ENCODE peak calls at places on chromosome 2, in four cellular contexts. One of them, this sample, is unnamed.

GRCh38 chr2:148969585-148970180 is 68.8 kb upstream of the LYPD6B start:
- DNase-seq in mesendoderm: no peak
- DNase-seq in H1: no peak
- DNase-seq in H9: no peak
- DNase-seq in this sample: no peak

GRCh38 chr2:148674063-148675020 is 29.8 kb downstream of the EPC2 start:
- DNase-seq in mesendoderm: peak; percentile 78
- DNase-seq in H9: peak; percentile 54
- DNase-seq in H1: peak; percentile 67
- DNase-seq in this sample: peak; percentile 19

GRCh38 chr2:59413751-59414570 is 1139.5 kb downstream of the BCL11A start:
- DNase-seq in H9: no peak
- DNase-seq in H1: peak; percentile 43
- DNase-seq in mesendoderm: no peak
- DNase-seq in this sample: no peak

GRCh38 chr2:68877079-68877772 is 6.0 kb upstream of the BMP10 start:
- DNase-seq in mesendoderm: peak; percentile 77
- DNase-seq in H9: no peak
- DNase-seq in H1: no peak
- DNase-seq in this sample: no peak

GRCh38 chr2:128396946-128397345 is 78.3 kb upstream of the HS6ST1 start:
- DNase-seq in H1: no peak
- DNase-seq in H9: no peak
- DNase-seq in mesendoderm: no peak
- DNase-seq in this sample: peak; percentile 59

GRCh38 chr2:186058604-186059003 is 320.0 kb downstream of the FSIP2 start:
- DNase-seq in mesendoderm: peak; percentile 50
- DNase-seq in H1: no peak
- DNase-seq in H9: no peak
- DNase-seq in this sample: no peak

GRCh38 chr2:121969155-121969554 is 213.7 kb downstream of the TSN start:
- DNase-seq in H1: no peak
- DNase-seq in mesendoderm: no peak
- DNase-seq in H9: no peak
- DNase-seq in this sample: no peak

GRCh38 chr2:19851116-19851515 is 50.7 kb downstream of the TTC32 start:
- DNase-seq in H1: peak; percentile 56
- DNase-seq in H9: peak; percentile 77
- DNase-seq in mesendoderm: peak; percentile 51
- DNase-seq in this sample: peak; percentile 10

GRCh38 chr2:96537734-96538486 is 1.4 kb downstream of the ARID5A start:
- DNase-seq in H9: no peak
- DNase-seq in mesendoderm: peak; percentile 25
- DNase-seq in H1: no peak
- DNase-seq in this sample: no peak

GRCh38 chr2:36438454-36438977 is 82.9 kb downstream of the CRIM1 start:
- DNase-seq in H1: no peak
- DNase-seq in H9: no peak
- DNase-seq in mesendoderm: peak; percentile 47
- DNase-seq in this sample: peak; percentile 54

GRCh38 chr2:82344670-82345069 is 2040.1 kb upstream of the LRRTM1 start:
- DNase-seq in H9: peak; percentile 30
- DNase-seq in mesendoderm: peak; percentile 84
- DNase-seq in H1: no peak
- DNase-seq in this sample: no peak

GRCh38 chr2:3450385-3451031 is 68.8 kb downstream of the ADI1 start:
- DNase-seq in mesendoderm: no peak
- DNase-seq in H1: peak; percentile 30
- DNase-seq in H9: no peak
- DNase-seq in this sample: no peak

GRCh38 chr2:176174850-176175728 is 13.4 kb upstream of the HOXD1 start:
- DNase-seq in H1: peak; percentile 80
- DNase-seq in H9: peak; percentile 81
- DNase-seq in mesendoderm: peak; percentile 73
- DNase-seq in this sample: no peak

GRCh38 chr2:1787799-1788477 is 43.6 kb upstream of the PXDN start:
- DNase-seq in H9: no peak
- DNase-seq in mesendoderm: no peak
- DNase-seq in H1: no peak
- DNase-seq in this sample: no peak

GRCh38 chr2:99970292-99970868 is 172.0 kb downstream of the AFF3 start:
- DNase-seq in H9: no peak
- DNase-seq in H1: no peak
- DNase-seq in mesendoderm: no peak
- DNase-seq in this sample: no peak

GRCh38 chr2:164910091-164910899 is 45.0 kb downstream of the SLC38A11 start:
- DNase-seq in H1: no peak
- DNase-seq in H9: no peak
- DNase-seq in mesendoderm: peak; percentile 63
- DNase-seq in this sample: peak; percentile 84

GRCh38 chr2:20141056-20141762 is 83.7 kb downstream of the SDC1 start:
- DNase-seq in mesendoderm: peak; percentile 51
- DNase-seq in H9: peak; percentile 50
- DNase-seq in H1: no peak
- DNase-seq in this sample: no peak

GRCh38 chr2:180456811-180457210 is 449.7 kb upstream of the CWC22 start:
- DNase-seq in H1: no peak
- DNase-seq in mesendoderm: no peak
- DNase-seq in H9: no peak
- DNase-seq in this sample: no peak

GRCh38 chr2:202149953-202150352 is 76.9 kb downstream of the KIAA2012 start:
- DNase-seq in H9: no peak
- DNase-seq in H1: no peak
- DNase-seq in mesendoderm: no peak
- DNase-seq in this sample: no peak

GRCh38 chr2:45616663-45617411 is 5.8 kb upstream of the SRBD1 start:
- DNase-seq in H9: no peak
- DNase-seq in mesendoderm: no peak
- DNase-seq in H1: no peak
- DNase-seq in this sample: no peak

GRCh38 chr2:68248361-68248760 is 4.0 kb downstream of the PPP3R1 start:
- DNase-seq in H9: no peak
- DNase-seq in mesendoderm: no peak
- DNase-seq in H1: no peak
- DNase-seq in this sample: no peak

GRCh38 chr2:42897386-42897785 is 105.0 kb upstream of the HAAO start:
- DNase-seq in mesendoderm: no peak
- DNase-seq in H1: no peak
- DNase-seq in H9: no peak
- DNase-seq in this sample: no peak

GRCh38 chr2:140695163-140695562 is 1435.7 kb downstream of the LRP1B start:
- DNase-seq in mesendoderm: peak; percentile 67
- DNase-seq in H1: no peak
- DNase-seq in H9: peak; percentile 28
- DNase-seq in this sample: no peak

GRCh38 chr2:61255580-61256437 is 93.8 kb downstream of the C2orf74 start:
- DNase-seq in mesendoderm: no peak
- DNase-seq in H1: no peak
- DNase-seq in H9: no peak
- DNase-seq in this sample: peak; percentile 4

GRCh38 chr2:3079959-3080948 is 297.4 kb downstream of the EIPR1 start:
- DNase-seq in H9: no peak
- DNase-seq in mesendoderm: no peak
- DNase-seq in H1: no peak
- DNase-seq in this sample: no peak

GRCh38 chr2:215522237-215522636 is 86.4 kb upstream of the FN1 start:
- DNase-seq in mesendoderm: no peak
- DNase-seq in H9: no peak
- DNase-seq in H1: no peak
- DNase-seq in this sample: no peak

GRCh38 chr2:17791121-17791902 is 24.9 kb upstream of the MSGN1 start:
- DNase-seq in H1: no peak
- DNase-seq in H9: no peak
- DNase-seq in mesendoderm: no peak
- DNase-seq in this sample: no peak

GRCh38 chr2:176147790-176148496 is 3.4 kb upstream of the HOXD4 start:
- DNase-seq in H1: peak; percentile 54
- DNase-seq in H9: no peak
- DNase-seq in mesendoderm: peak; percentile 52
- DNase-seq in this sample: no peak

GRCh38 chr2:239268549-239268948 is 132.3 kb downstream of the HDAC4 start:
- DNase-seq in H9: no peak
- DNase-seq in H1: no peak
- DNase-seq in mesendoderm: no peak
- DNase-seq in this sample: no peak

GRCh38 chr2:192315543-192315942 is 120.8 kb upstream of the TMEFF2 start:
- DNase-seq in H1: no peak
- DNase-seq in H9: no peak
- DNase-seq in mesendoderm: no peak
- DNase-seq in this sample: no peak

GRCh38 chr2:8506771-8507170 is 175.1 kb upstream of the ID2 start:
- DNase-seq in mesendoderm: no peak
- DNase-seq in H9: no peak
- DNase-seq in H1: no peak
- DNase-seq in this sample: no peak

GRCh38 chr2:197599285-197599965 is 76.0 kb downstream of the RFTN2 start:
- DNase-seq in H1: no peak
- DNase-seq in mesendoderm: peak; percentile 84
- DNase-seq in H9: peak; percentile 63
- DNase-seq in this sample: no peak

DNA sequence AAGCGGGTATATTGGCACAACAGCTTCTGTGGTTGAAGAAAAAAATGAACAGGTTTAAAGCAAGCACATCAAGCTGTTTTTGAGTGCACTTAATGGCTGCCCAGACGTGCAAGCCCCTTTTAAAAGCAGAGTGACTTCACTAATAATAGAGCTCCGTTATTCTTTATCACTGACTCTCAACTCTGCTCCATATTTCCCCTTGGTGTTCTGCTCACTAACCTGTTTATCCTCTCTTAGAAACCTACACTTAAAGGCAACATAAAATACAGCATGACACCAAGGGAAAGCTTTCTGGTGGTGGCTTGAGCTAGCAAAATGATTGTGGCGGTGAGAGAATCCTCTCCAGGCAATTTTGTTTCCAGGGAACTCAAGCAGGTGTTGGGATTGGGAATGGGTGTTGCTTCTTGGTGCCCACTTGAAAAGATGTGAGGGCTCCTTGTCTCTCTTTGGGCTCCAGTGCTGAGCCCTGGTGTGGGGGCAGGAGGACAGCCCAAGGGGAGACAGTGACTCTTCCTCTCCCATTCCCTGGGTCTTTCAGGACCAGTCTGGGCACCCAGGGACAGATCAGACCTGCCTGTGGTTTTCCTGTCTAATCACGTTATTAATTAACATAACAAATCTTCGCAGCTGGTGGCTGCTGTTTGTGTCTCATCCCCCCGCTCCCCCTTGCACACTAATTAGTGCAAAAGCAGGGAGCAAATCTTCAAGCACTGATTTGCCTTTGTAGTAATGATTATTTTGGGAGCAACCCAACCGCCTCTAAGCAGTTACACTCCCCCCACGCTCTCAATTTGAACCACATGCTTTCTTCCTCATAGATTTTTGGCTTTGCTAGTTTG is 289.4 kb upstream of the CXCR4 start:
- DNase-seq in H1: no peak
- DNase-seq in mesendoderm: no peak
- DNase-seq in H9: no peak
- DNase-seq in this sample: no peak
- H2BK5ac ChIP-seq in H1: no peak overlapping the region
- H2BK5ac ChIP-seq in mesendoderm: no peak overlapping the region
- H2BK5ac ChIP-seq in H9: no peak overlapping the region
- H2BK5ac ChIP-seq in this sample: no peak overlapping the region

DNA sequence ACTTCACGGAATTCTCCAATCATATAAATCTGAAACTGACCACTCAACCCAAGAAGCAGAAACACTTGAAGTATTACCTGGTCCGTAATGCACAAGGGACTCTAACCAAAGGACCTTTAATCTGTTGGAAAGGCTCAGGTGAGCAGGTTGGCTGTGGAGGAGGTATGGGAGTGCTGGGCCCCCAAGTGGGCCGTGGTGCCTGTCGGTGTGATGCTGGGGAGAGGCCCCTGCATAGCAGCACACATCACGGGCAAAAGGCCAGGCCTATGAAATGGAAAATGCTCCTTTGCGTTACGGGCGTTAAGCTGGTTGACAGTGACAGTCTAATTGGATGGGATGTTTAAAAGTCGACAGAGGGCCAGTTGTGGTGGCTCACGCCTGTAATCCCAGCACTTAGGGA is 42.6 kb downstream of the GREB1 start:
- DNase-seq in H9: no peak
- DNase-seq in mesendoderm: no peak
- DNase-seq in H1: no peak
- DNase-seq in this sample: no peak
- H3K27me3 ChIP-seq in H9: no peaks in the 10 kb centered on the region
- H3K27me3 ChIP-seq in mesendoderm: no peaks in the 10 kb centered on the region
- H3K27me3 ChIP-seq in H1: no peaks in the 10 kb centered on the region
- H3K27me3 ChIP-seq in this sample: no peaks in the 10 kb centered on the region

DNA sequence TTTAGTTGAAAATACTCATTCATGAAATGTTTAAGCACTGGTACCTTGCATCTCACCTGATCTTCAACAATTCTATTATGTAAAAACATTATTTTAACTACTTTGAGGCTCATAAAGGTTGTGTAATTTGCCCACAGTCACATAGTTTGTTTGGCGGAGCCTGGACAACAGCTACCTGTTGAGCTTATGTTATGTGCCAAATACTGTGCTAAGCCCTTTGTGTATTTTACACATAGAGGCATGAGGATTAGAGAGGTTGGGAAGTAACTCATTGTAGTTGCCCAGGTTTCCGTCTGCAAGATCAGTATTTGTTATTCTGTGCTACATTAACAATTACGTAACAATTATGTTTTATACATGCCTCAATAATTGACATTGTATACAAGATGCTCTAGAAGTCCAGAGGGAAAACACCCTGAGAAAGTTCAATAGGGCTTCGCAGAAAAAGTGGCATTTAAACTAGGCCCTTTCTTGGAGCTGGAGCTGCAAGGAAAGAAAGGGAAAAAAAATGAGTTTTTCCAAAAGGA is 80.4 kb downstream of the BOLA3 start:
- DNase-seq in H1: no peak
- DNase-seq in H9: no peak
- DNase-seq in mesendoderm: no peak
- DNase-seq in this sample: no peak
- H3K79me2 ChIP-seq in H1: no peaks in the 10 kb centered on the region
- H3K79me2 ChIP-seq in H9: no peaks in the 10 kb centered on the region
- H3K79me2 ChIP-seq in mesendoderm: no peaks in the 10 kb centered on the region
- H3K79me2 ChIP-seq in this sample: no peaks in the 10 kb centered on the region

GRCh38 chr2:238038203-238038602 is 22.6 kb upstream of the SCLY start:
- DNase-seq in H9: no peak
- DNase-seq in H1: no peak
- DNase-seq in mesendoderm: no peak
- DNase-seq in this sample: no peak

GRCh38 chr2:238040918-238041317 is 19.9 kb upstream of the SCLY start:
- DNase-seq in H9: no peak
- DNase-seq in H1: no peak
- DNase-seq in mesendoderm: no peak
- DNase-seq in this sample: no peak

GRCh38 chr2:238039151-238039550 is 21.6 kb upstream of the SCLY start:
- DNase-seq in H9: no peak
- DNase-seq in mesendoderm: no peak
- DNase-seq in H1: no peak
- DNase-seq in this sample: no peak

GRCh38 chr2:238042849-238043584 is 17.8 kb upstream of the SCLY start:
- DNase-seq in mesendoderm: no peak
- DNase-seq in H1: no peak
- DNase-seq in H9: no peak
- DNase-seq in this sample: no peak

GRCh38 chr2:238039985-238040384 is 20.8 kb upstream of the SCLY start:
- DNase-seq in H9: no peak
- DNase-seq in mesendoderm: no peak
- DNase-seq in H1: no peak
- DNase-seq in this sample: no peak
- H2BK5ac ChIP-seq in H9: no peak overlapping the region
- H2BK5ac ChIP-seq in mesendoderm: no peak overlapping the region
- H2BK5ac ChIP-seq in H1: no peak overlapping the region
- H2BK5ac ChIP-seq in this sample: no peak overlapping the region

GRCh38 chr2:126655500-126656310 is at the start of gene GYPC:
- DNase-seq in H1: peak; percentile 76
- DNase-seq in H9: peak; percentile 54
- DNase-seq in mesendoderm: peak; percentile 73
- DNase-seq in this sample: peak; percentile 53
- H3K27me3 ChIP-seq in H1: peaks cover 8% of the 10 kb centered on the region
- H3K27me3 ChIP-seq in H9: no peaks in the 10 kb centered on the region
- H3K27me3 ChIP-seq in mesendoderm: no peaks in the 10 kb centered on the region
- H3K27me3 ChIP-seq in this sample: no peaks in the 10 kb centered on the region

This sample was measured in trophoblast cell.